ENCODE peak calls at places on chromosome 12, in four cellular contexts. Y is B cell, P is SW 1271, O is mucosa of gallbladder. D is an unnamed sample.

GRCh38 chr12:76143343-76144252 is 59.1 kb upstream of the NAP1L1 start:
- DNase-seq in Y (no peak), P (no peak), O (no peak), D (peak; percentile 38)

GRCh38 chr12:109535863-109536250 is 37.4 kb downstream of the MMAB start:
- DNase-seq in Y (no peak), P (no peak), O (no peak), D (no peak)

GRCh38 chr12:50765325-50765911 is 1.5 kb downstream of the ATF1 start:
- DNase-seq in O (peak; percentile 43), P (peak; percentile 79), Y (peak; percentile 61), D (no peak)

GRCh38 chr12:32877670-32878459 is 18.7 kb downstream of the PKP2 start:
- DNase-seq in Y (no peak), O (peak; percentile 24), P (no peak), D (no peak)

GRCh38 chr12:70031046-70031445 is 206.0 kb downstream of the MYRFL start:
- DNase-seq in Y (no peak), P (no peak), O (no peak), D (no peak)

GRCh38 chr12:106135075-106135474 is 3.7 kb downstream of the NUAK1 start:
- DNase-seq in Y (no peak), O (no peak), P (no peak), D (no peak)

GRCh38 chr12:71312767-71313375 is 126.7 kb upstream of the LGR5 start:
- DNase-seq in O (no peak), P (no peak), Y (no peak), D (no peak)

GRCh38 chr12:47079894-47080724 is at the start of gene AMIGO2:
- DNase-seq in Y (peak; percentile 74), P (peak; percentile 74), O (peak; percentile 50), D (no peak)

GRCh38 chr12:106071686-106072085 is 67.1 kb downstream of the NUAK1 start:
- DNase-seq in P (no peak), Y (no peak), O (no peak), D (no peak)

GRCh38 chr12:30753233-30753632 is 1.5 kb downstream of the CAPRIN2 start:
- DNase-seq in P (peak; percentile 65), O (no peak), Y (peak; percentile 16), D (no peak)

GRCh38 chr12:121875582-121875981 is 13.0 kb upstream of the PSMD9 start:
- DNase-seq in O (no peak), P (no peak), Y (no peak), D (no peak)

GRCh38 chr12:121248611-121249010 is 38.7 kb downstream of the P2RX4 start:
- DNase-seq in O (no peak), P (no peak), Y (peak; percentile 54), D (peak; percentile 70)

GRCh38 chr12:272942-273906 is 10.6 kb upstream of the SLC6A13 start:
- DNase-seq in Y (no peak), O (no peak), P (no peak), D (no peak)

GRCh38 chr12:104825408-104825807 is 132.7 kb downstream of the SLC41A2 start:
- DNase-seq in P (no peak), O (no peak), Y (no peak), D (no peak)

GRCh38 chr12:65949009-65949623 is 124.8 kb downstream of the HMGA2 start:
- DNase-seq in O (no peak), Y (no peak), P (no peak), D (no peak)

GRCh38 chr12:59699408-59700144 is 103.7 kb downstream of the SLC16A7 start:
- DNase-seq in O (no peak), P (no peak), Y (no peak), D (no peak)

GRCh38 chr12:76346798-76347420 is 1.3 kb downstream of the BBS10 start:
- DNase-seq in O (no peak), Y (no peak), P (peak; percentile 80), D (peak; percentile 25)

GRCh38 chr12:43069768-43070221 is 480.2 kb upstream of the PRICKLE1 start:
- DNase-seq in P (no peak), O (peak; percentile 60), Y (no peak), D (peak; percentile 3)

GRCh38 chr12:15522574-15523187 is 200.4 kb downstream of the PTPRO start:
- DNase-seq in P (peak; percentile 63), O (no peak), Y (no peak), D (no peak)

GRCh38 chr12:25433581-25434325 is 119.3 kb downstream of the LMNTD1 start:
- DNase-seq in Y (no peak), O (no peak), P (no peak), D (no peak)

GRCh38 chr12:115920395-115921183 is 356.9 kb downstream of the MED13L start:
- DNase-seq in Y (no peak), P (peak; percentile 8), O (no peak), D (no peak)

GRCh38 chr12:120539303-120539702 is 5.1 kb downstream of the RNF10 start:
- DNase-seq in O (no peak), P (peak; percentile 25), Y (no peak), D (no peak)

GRCh38 chr12:4478933-4479332 is 33.3 kb upstream of the FGF6 start:
- DNase-seq in O (no peak), P (no peak), Y (no peak), D (no peak)

GRCh38 chr12:25352078-25352918 is 101.6 kb upstream of the KRAS start:
- DNase-seq in P (no peak), O (no peak), Y (no peak), D (peak; percentile 24)

GRCh38 chr12:110266381-110266909 is 14.6 kb upstream of the ATP2A2 start:
- DNase-seq in O (no peak), Y (no peak), P (no peak), D (no peak)